ENCODE peak calls at places on chromosomes 13 and 19, in seven cellular contexts. M is tibial nerve, P is esophagus muscularis mucosa, Q is GM12878, J is sigmoid colon, O is A549, F is ovary. W is an unnamed sample.

GRCh38 chr13:35600137-35600536 is 123.6 kb upstream of the MAB21L1 start:
- DNase-seq in M (no peak), P (no peak), Q (no peak), J (no peak), O (no peak), F (no peak), W (no peak)

GRCh38 chr13:70544706-70545105 is 436.5 kb upstream of the KLHL1 start:
- DNase-seq in M (no peak), P (no peak), Q (no peak), J (no peak), O (no peak), F (no peak), W (no peak)

GRCh38 chr19:35592226-35592625 is 6.3 kb downstream of the PMIS2 start:
- DNase-seq in M (no peak), P (no peak), Q (no peak), J (no peak), O (peak), F (no peak), W (no peak)

GRCh38 chr13:47794963-47795362 is 206.1 kb downstream of the SUCLA2 start:
- DNase-seq in M (no peak), P (no peak), Q (no peak), J (no peak), O (peak), F (no peak), W (no peak)

GRCh38 chr19:6811906-6812305 is 39.4 kb downstream of the VAV1 start:
- DNase-seq in M (no peak), P (no peak), Q (peak), J (no peak), O (peak), F (no peak), W (no peak)

GRCh38 chr13:112241288-112241687 is 134.9 kb upstream of the SPACA7 start:
- DNase-seq in M (no peak), P (no peak), Q (no peak), J (no peak), O (no peak), F (no peak), W (no peak)

GRCh38 chr19:29514525-29515232 is 11.1 kb upstream of the VSTM2B start:
- DNase-seq in M (no peak), P (no peak), Q (no peak), J (no peak), O (peak), F (no peak), W (no peak)

GRCh38 chr13:88707652-88708051 is 1036.5 kb downstream of the SLITRK5 start:
- DNase-seq in M (no peak), P (no peak), Q (no peak), J (no peak), O (no peak), F (no peak), W (no peak)

GRCh38 chr13:108195146-108195545 is 20.2 kb downstream of the LIG4 start:
- DNase-seq in M (no peak), P (no peak), Q (no peak), J (no peak), O (no peak), F (no peak), W (no peak)

GRCh38 chr13:33249894-33250293 is 35.7 kb downstream of the STARD13 start:
- DNase-seq in M (no peak), P (no peak), Q (no peak), J (no peak), O (no peak), F (no peak), W (no peak)

GRCh38 chr13:30124131-30124768 is 183.1 kb downstream of the KATNAL1 start:
- DNase-seq in M (no peak), P (no peak), Q (no peak), J (no peak), O (no peak), F (no peak), W (no peak)

GRCh38 chr13:37492061-37492460 is 106.5 kb downstream of the POSTN start:
- DNase-seq in M (no peak), P (no peak), Q (no peak), J (no peak), O (no peak), F (no peak), W (no peak)

GRCh38 chr13:28489536-28489935 is 5.4 kb downstream of the FLT1 start:
- DNase-seq in M (no peak), P (peak), Q (no peak), J (no peak), O (no peak), F (no peak), W (no peak)

GRCh38 chr19:4267901-4268815 is 10.9 kb upstream of the SHD start:
- DNase-seq in M (no peak), P (no peak), Q (no peak), J (no peak), O (no peak), F (no peak), W (no peak)

GRCh38 chr19:54653181-54653809 is 9.5 kb upstream of the LILRB4 start:
- DNase-seq in M (no peak), P (no peak), Q (no peak), J (no peak), O (peak), F (no peak), W (no peak)

GRCh38 chr19:47362321-47362720 is 13.2 kb downstream of the DHX34 start:
- DNase-seq in M (no peak), P (no peak), Q (no peak), J (no peak), O (no peak), F (no peak), W (peak)

GRCh38 chr19:13974073-13974472 is 21.8 kb downstream of the DCAF15 start:
- DNase-seq in M (no peak), P (no peak), Q (no peak), J (no peak), O (peak), F (no peak), W (no peak)

GRCh38 chr13:28408235-28408848 is 86.6 kb downstream of the FLT1 start:
- DNase-seq in M (no peak), P (no peak), Q (no peak), J (no peak), O (no peak), F (peak), W (peak)

GRCh38 chr19:40594657-40595077 is 6.5 kb upstream of the LTBP4 start:
- DNase-seq in M (no peak), P (no peak), Q (no peak), J (no peak), O (peak), F (no peak), W (no peak)

GRCh38 chr13:101127741-101128353 is 288.5 kb downstream of the NALCN start:
- DNase-seq in M (peak), P (no peak), Q (no peak), J (no peak), O (peak), F (no peak), W (no peak)

GRCh38 chr19:14405758-14406644 is 13.1 kb downstream of the DDX39A start:
- DNase-seq in M (peak), P (peak), Q (peak), J (peak), O (peak), F (peak), W (peak)

GRCh38 chr13:44142540-44142867 is 231.1 kb upstream of the SERP2 start:
- DNase-seq in M (peak), P (no peak), Q (no peak), J (no peak), O (no peak), F (no peak), W (no peak)

GRCh38 chr13:78600317-78600899 is 2.9 kb downstream of the POU4F1 start:
- DNase-seq in M (no peak), P (no peak), Q (no peak), J (no peak), O (no peak), F (no peak), W (no peak)

DNA sequence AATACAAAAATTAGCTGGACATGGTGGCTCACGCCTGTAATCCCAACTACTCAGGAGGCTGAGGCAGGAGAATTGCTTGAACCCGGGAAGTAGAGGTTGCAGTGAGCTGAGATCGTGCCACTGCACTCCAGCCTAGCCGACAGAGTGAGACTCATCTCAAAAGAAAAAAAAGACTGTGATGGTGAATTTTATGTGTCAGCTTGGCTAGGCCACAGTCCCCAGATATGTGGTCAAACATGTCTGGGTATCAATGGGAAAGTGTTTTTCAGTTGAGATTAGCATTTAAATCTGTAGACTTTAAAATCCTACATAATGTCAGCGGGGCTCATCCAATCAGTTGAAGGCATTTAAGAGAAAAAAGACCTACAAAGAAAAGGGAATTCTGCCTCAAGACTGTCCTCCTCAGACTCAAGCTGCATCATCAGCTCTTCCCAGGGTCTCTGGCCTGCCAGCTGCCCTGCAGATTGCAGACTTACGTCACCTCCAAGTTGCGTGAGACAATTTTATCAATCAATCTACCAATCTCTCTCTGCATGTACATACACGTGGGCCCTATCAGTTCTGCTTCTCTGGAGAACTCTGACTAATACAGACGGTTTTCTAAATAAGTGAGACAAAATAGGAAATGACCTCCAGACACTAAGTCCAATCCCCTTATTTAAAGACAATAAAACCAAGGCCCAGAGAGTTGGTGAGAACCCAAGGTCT is 99.3 kb downstream of the ABCC4 start:
- DNase-seq in M (no peak), P (no peak), Q (no peak), J (no peak), O (no peak), F (no peak), W (no peak)
- TF ChIP-seq CTCF in M (no peak), P (no peak), Q (no peak), J (no peak), O (no peak), F (no peak), W (no peak)

GRCh38 chr19:778910-779653 is 18.2 kb upstream of the PTBP1 start:
- DNase-seq in M (peak), P (no peak), Q (no peak), J (peak), O (peak), F (peak), W (peak)
- TF ChIP-seq POLR2A in M (no peak), P (no peak), Q (no peak), J (no peak), O (no peak), F (no peak), W (no peak)

GRCh38 chr13:74765955-74766354 is 631.8 kb upstream of the KLF12 start:
- DNase-seq in M (no peak), P (no peak), Q (no peak), J (no peak), O (no peak), F (no peak), W (no peak)

GRCh38 chr13:74771964-74772363 is 637.8 kb upstream of the KLF12 start:
- DNase-seq in M (no peak), P (no peak), Q (no peak), J (no peak), O (peak), F (no peak), W (no peak)

GRCh38 chr13:74770361-74770760 is 636.2 kb upstream of the KLF12 start:
- DNase-seq in M (no peak), P (no peak), Q (no peak), J (no peak), O (peak), F (no peak), W (no peak)

GRCh38 chr13:74768521-74769090 is 634.4 kb upstream of the KLF12 start:
- DNase-seq in M (no peak), P (no peak), Q (no peak), J (no peak), O (no peak), F (no peak), W (no peak)

GRCh38 chr13:74767031-74767430 is 632.8 kb upstream of the KLF12 start:
- DNase-seq in M (no peak), P (no peak), Q (no peak), J (no peak), O (no peak), F (no peak), W (no peak)
- TF ChIP-seq EP300 in M (no peak), P (no peak), Q (no peak), J (no peak), O (no peak), F (no peak), W (no peak)

GRCh38 chr19:41959056-41960053 is at the start of gene RABAC1:
- DNase-seq in M (peak), P (peak), Q (peak), J (peak), O (peak), F (peak), W (peak)
- TF ChIP-seq CTCF in M (no peak), P (peak), Q (peak), J (no peak), O (peak), F (no peak), W (no peak)

DNA sequence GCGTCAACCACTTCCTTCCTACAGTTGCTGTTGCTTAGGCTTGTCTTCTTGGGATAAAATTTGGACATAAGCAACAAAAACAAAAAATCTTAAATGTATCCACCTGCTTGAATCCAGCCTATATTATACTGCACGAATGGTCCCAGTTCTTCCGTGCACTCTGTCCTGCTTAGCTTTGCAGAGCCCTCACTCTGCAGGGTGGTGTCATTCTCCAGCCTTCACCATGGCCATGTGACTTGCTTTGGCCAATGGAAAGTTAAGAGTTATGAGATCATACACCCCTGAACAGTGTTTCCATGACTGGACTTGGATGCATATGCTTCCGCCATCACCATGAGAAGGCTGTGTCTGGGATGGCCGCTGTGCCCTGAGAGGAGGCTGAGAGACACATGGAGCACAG is 27.4 kb upstream of the SACS start:
- DNase-seq in M (no peak), P (peak), Q (no peak), J (no peak), O (no peak), F (no peak), W (no peak)
- TF ChIP-seq POLR2A in M (no peak), P (no peak), Q (no peak), J (no peak), O (no peak), F (no peak), W (no peak)

GRCh38 chr13:46552888-46553520 is at the start of gene LRCH1:
- DNase-seq in M (peak), P (peak), Q (no peak), J (peak), O (peak), F (peak), W (peak)
- TF ChIP-seq EP300 in M (peak), P (no peak), Q (no peak), J (no peak), O (no peak), F (no peak), W (no peak)

DNA sequence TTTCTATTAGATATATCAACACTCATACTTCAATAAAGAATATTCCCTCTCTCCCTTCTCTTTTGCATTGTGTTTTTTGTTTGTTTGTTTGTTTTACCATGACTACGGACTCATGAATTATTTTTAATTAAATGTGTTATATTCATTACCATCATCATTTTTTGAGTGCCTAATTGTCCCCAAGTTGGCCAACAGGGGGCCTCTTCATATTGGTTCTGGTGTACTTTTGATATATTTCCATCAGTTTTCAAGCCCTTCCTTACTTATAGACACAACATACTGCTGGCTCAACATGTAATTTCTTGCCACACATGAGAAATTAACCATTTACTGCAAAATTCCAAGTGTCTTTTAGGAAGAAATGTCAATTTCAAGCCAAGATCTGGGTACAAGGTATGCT is 54.5 kb upstream of the GPC6 start:
- DNase-seq in M (no peak), P (no peak), Q (no peak), J (no peak), O (no peak), F (no peak), W (no peak)
- TF ChIP-seq CTCF in M (no peak), P (no peak), Q (no peak), J (no peak), O (no peak), F (no peak), W (no peak)

GRCh38 chr19:56147307-56147706 is 6.2 kb downstream of the ZNF444 start:
- DNase-seq in M (no peak), P (no peak), Q (no peak), J (no peak), O (no peak), F (no peak), W (no peak)

GRCh38 chr19:56146904-56147303 is 5.8 kb downstream of the ZNF444 start:
- DNase-seq in M (no peak), P (no peak), Q (no peak), J (no peak), O (no peak), F (no peak), W (peak)

GRCh38 chr19:56144396-56144795 is 3.3 kb downstream of the ZNF444 start:
- DNase-seq in M (no peak), P (no peak), Q (no peak), J (no peak), O (no peak), F (no peak), W (no peak)

GRCh38 chr19:56144816-56145215 is 3.7 kb downstream of the ZNF444 start:
- DNase-seq in M (no peak), P (no peak), Q (no peak), J (no peak), O (no peak), F (no peak), W (peak)

DNA sequence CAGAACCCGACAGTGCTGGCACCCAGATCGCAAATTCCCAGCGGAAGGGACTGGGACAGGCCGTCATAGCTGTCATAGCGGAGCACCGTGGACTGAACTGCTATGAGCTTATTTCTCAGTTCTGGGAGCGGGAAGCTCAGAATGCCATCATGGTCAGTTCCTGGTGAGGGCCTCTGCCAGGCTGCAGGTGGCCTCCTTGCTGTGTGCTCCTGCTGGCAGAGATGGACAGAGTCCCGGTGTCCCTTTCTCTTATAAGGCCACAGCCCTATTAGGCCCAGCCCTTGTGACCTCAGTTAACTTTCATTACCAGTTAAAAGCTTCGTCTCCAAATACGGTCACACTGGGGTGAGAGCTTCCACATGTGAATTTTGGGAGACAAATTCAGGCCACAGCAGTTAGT is 4.6 kb downstream of the ZNF444 start:
- DNase-seq in M (no peak), P (no peak), Q (no peak), J (no peak), O (no peak), F (no peak), W (no peak)
- TF ChIP-seq POLR2A in M (no peak), P (no peak), Q (no peak), J (no peak), O (no peak), F (no peak), W (no peak)

GRCh38 chr13:79799049-79799448 is 318.1 kb downstream of the NDFIP2 start:
- DNase-seq in M (no peak), P (no peak), Q (no peak), J (no peak), O (no peak), F (no peak), W (no peak)
- TF ChIP-seq EP300 in M (no peak), P (no peak), Q (no peak), J (no peak), O (no peak), F (no peak), W (no peak)

W was measured in upper lobe of left lung.